ENCODE peak calls at places on chromosomes 1 and 21, in nine cellular contexts. E, U, S, W, L, N, I, T and Q are unnamed samples.

GRCh38 chr1:183276386-183276785 is 90.3 kb downstream of the LAMC2 start:
- DNase-seq in E (no peak), U (no peak), S (no peak), W (no peak), L (no peak), N (no peak), I (no peak), T (no peak), Q (no peak)

GRCh38 chr1:173489929-173490328 is 12.8 kb downstream of the PRDX6 start:
- DNase-seq in E (no peak), U (no peak), S (no peak), W (no peak), L (no peak), N (no peak), I (no peak), T (no peak), Q (no peak)

GRCh38 chr1:221604948-221605347 is 136.9 kb downstream of the DUSP10 start:
- DNase-seq in E (no peak), U (no peak), S (no peak), W (no peak), L (no peak), N (no peak), I (no peak), T (no peak), Q (no peak)

GRCh38 chr1:60281360-60281932 is 207.9 kb upstream of the C1orf87 start:
- DNase-seq in E (peak), U (peak), S (peak), W (peak), L (peak), N (peak), I (peak), T (no peak), Q (peak)

GRCh38 chr1:213767683-213768082 is 220.1 kb upstream of the PROX1 start:
- DNase-seq in E (no peak), U (no peak), S (no peak), W (no peak), L (no peak), N (no peak), I (no peak), T (no peak), Q (no peak)

GRCh38 chr1:55039342-55040082 is at the start of gene PCSK9:
- DNase-seq in E (no peak), U (no peak), S (no peak), W (peak), L (peak), N (no peak), I (peak), T (peak), Q (no peak)

GRCh38 chr1:83095570-83095969 is 903.4 kb downstream of the TTLL7 start:
- DNase-seq in E (no peak), U (no peak), S (no peak), W (no peak), L (no peak), N (no peak), I (no peak), T (no peak), Q (no peak)

GRCh38 chr1:6956488-6957159 is 171.4 kb downstream of the CAMTA1 start:
- DNase-seq in E (no peak), U (no peak), S (no peak), W (no peak), L (no peak), N (no peak), I (peak), T (no peak), Q (no peak)

GRCh38 chr21:36260030-36260787 is 59.8 kb upstream of the MORC3 start:
- DNase-seq in E (no peak), U (peak), S (no peak), W (peak), L (peak), N (peak), I (peak), T (no peak), Q (peak)

DNA sequence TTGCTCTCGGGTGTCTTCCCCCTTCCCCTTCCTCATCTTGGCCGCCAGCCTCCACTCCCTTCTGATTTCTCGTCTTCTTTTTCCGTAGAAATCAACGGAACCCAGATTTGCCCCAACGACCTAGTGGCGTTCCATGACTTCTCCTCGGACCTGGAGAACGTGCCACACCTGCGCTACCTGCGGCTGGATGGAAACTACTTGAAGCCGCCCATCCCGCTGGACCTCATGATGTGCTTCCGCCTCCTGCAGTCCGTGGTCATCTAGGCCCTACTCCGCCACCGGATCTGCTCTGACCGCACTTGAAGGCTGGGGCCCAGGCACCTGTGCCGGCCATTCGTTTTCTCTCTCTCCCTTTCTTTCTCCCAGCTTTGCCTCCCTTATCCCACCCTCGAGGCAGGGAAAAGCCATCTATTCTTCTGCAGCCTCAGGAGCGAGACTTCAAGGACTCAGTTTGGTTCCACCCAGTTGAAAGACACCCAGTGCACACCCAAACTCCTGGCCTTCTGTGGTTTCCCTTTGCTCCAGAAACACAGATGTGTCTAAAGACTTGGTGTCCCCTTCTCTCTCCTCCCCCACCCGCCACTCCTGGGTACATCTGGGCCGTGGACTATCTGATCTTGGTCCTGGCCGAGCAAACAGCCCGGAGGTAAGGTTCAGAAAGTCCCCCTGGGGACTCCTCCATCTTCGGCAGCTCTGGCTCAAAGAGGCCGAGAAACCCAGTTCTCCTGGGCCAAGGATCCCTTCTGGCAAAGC is 7.2 kb upstream of the OPTC start:
- DNase-seq in E (no peak), U (no peak), S (no peak), W (no peak), L (no peak), N (peak), I (no peak), T (no peak), Q (no peak)
- H3K4me3 ChIP-seq in E (no peak), U (peak), S (peak), W (peak), L (no peak), N (peak), I (no peak), T (no peak), Q (no peak)

DNA sequence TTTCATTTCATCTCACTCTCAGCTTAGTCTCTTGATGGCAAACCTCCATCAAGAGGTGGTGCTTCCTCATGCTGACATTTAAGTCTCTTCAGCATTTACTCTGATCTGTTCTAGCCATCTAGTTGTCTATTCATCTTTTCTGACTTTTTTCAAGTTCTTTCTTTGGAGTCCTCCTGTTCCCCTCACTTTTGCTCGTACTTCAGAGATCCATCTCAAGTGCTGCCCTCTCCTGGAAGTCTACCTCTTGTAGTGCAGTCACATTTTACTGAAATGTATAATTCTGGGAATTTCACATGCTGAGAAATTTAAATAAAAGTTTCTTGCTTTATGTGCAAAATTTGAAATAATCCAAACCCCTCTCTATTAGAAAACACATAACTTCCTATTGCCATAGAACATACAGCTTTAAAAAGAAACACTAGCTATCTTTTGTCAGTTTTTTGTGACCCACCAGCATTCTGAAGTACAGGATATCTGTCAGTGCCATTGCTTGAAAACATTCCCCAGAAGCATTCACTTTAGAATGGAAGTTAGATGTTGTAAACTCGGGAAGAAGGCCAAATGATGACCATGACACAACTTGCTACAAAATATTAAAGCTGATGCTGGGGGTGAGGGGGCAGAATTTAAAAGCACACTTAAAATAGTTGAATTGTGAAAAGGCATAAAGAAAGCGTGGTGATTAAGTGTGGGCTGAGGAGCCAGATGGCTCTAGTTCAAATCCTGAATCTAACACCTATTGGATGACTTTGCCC is 21.9 kb downstream of the RLF start:
- DNase-seq in E (no peak), U (peak), S (no peak), W (peak), L (peak), N (peak), I (no peak), T (no peak), Q (no peak)
- TF ChIP-seq CTCF in E (no peak), U (peak), S (peak), W (peak), L (peak), N (peak), I (peak), T (no peak), Q (peak)

GRCh38 chr1:87684786-87685185 is 356.1 kb downstream of the LMO4 start:
- DNase-seq in E (no peak), U (no peak), S (no peak), W (peak), L (no peak), N (peak), I (no peak), T (no peak), Q (no peak)
- H3K4me3 ChIP-seq in E (peak), U (no peak), S (peak), W (peak), L (no peak), N (peak), I (no peak), T (peak), Q (peak)

DNA sequence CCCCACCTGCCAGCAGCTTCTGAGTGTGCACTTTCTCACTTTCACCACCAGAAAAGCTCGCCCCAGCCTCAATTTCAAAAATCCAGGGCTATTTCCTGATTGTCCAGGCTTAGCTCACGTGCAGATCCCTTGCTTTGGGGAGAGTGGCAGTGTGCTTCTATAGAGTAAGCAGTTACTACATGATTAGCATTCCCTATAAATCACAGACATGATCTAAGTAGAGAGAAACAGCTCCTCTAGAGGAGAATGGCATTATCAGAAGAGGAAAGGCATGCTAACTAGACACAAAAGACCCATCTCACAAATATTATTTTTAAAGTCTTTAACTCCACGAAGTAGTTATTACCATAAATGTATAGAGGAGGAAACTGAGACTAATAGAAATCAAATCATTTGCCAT is 455.9 kb upstream of the PKN2 start:
- DNase-seq in E (no peak), U (no peak), S (no peak), W (no peak), L (peak), N (no peak), I (no peak), T (no peak), Q (no peak)
- TF ChIP-seq CTCF in E (no peak), U (peak), S (no peak), W (no peak), L (no peak), N (peak), I (peak), T (no peak), Q (peak)

DNA sequence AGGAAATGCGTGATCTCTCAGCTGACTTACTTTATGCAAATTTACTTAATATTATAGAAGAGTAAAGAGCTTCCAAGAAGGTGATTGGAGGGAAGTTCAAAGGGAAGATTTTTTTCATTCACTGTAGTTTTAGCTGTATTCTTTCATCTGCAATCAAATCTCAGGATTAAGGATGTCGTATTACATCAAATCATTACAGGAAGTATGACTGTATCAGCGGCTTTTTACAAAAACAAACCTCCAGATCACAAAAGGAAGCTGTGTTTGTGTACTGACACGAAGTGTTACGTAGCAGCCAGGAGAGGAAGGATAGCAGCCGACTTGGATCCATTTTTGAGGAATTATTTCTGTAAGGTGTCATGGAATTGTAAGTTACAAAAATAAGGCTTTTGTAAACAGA is 49.6 kb downstream of the KCNJ15 start:
- DNase-seq in E (no peak), U (no peak), S (no peak), W (peak), L (peak), N (peak), I (peak), T (no peak), Q (no peak)
- H3K4me3 ChIP-seq in E (no peak), U (no peak), S (no peak), W (no peak), L (no peak), N (no peak), I (no peak), T (no peak), Q (no peak)